ENCODE peak calls at places on chromosomes 4 and X, in four cellular contexts. Z is HAP-1; L is stimulated activated CD4-positive, alpha-beta T cell treated with anti-CD3 and anti-CD28 coated beads, Interleukin-15, amount 100 ng/mL, for 1 hour; O is neuronal stem cell. S is an unnamed sample.

GRCh38 chr4:142752331-142752830 is 93.7 kb downstream of the INPP4B start:
- DNase-seq in O (no peak), Z (no peak), L (no peak), S (no peak)

GRCh38 chrX:40628506-40628905 is 5.3 kb downstream of the MPC1L start:
- DNase-seq in Z (no peak), L (no peak), O (no peak), S (no peak)

GRCh38 chr4:129095811-129096454 is at the start of gene C4orf33:
- DNase-seq in L (peak; percentile 51), O (peak; percentile 57), Z (peak; percentile 68), S (no peak)

GRCh38 chr4:152106781-152107321 is 346.0 kb upstream of the GATB start:
- DNase-seq in L (no peak), O (no peak), Z (no peak), S (no peak)

GRCh38 chr4:111269439-111269838 is 646.6 kb upstream of the PITX2 start:
- DNase-seq in O (no peak), Z (no peak), L (no peak), S (no peak)

GRCh38 chr4:72340803-72341431 is 228.1 kb downstream of the ADAMTS3 start:
- DNase-seq in Z (no peak), L (no peak), O (no peak), S (no peak)

GRCh38 chrX:95063554-95063953 is 1389.5 kb downstream of the FAM133A start:
- DNase-seq in Z (no peak), L (no peak), O (no peak), S (no peak)

GRCh38 chrX:105483011-105483410 is 262.5 kb upstream of the TEX13A start:
- DNase-seq in Z (no peak), O (no peak), L (no peak), S (no peak)

GRCh38 chr4:117467404-117467803 is 382.0 kb upstream of the TRAM1L1 start:
- DNase-seq in Z (no peak), O (no peak), L (no peak), S (no peak)

GRCh38 chr4:2281575-2282343 is 19.9 kb upstream of the MXD4 start:
- DNase-seq in Z (no peak), O (no peak), L (peak; percentile 69), S (no peak)

GRCh38 chrX:49879656-49880277 is 483 bp downstream of the USP27X start:
- DNase-seq in L (no peak), O (no peak), Z (peak; percentile 9), S (no peak)

GRCh38 chr4:186621959-186622553 is 66.7 kb upstream of the MTNR1A start:
- DNase-seq in O (no peak), L (no peak), Z (no peak), S (no peak)

GRCh38 chr4:5785806-5786680 is 75.0 kb downstream of the EVC start:
- DNase-seq in O (no peak), Z (no peak), L (no peak), S (no peak)

GRCh38 chr4:110135523-110135922 is 62.9 kb downstream of the ELOVL6 start:
- DNase-seq in O (no peak), L (no peak), Z (no peak), S (no peak)

GRCh38 chrX:41664307-41665299 is 24.2 kb upstream of the GPR34 start:
- DNase-seq in O (no peak), Z (no peak), L (no peak), S (no peak)

GRCh38 chrX:119573840-119574393 is 446 bp upstream of the UBE2A start:
- DNase-seq in O (no peak), Z (peak; percentile 77), L (no peak), S (no peak)

GRCh38 chrX:40098264-40099045 is 697 bp upstream of the BCOR start:
- DNase-seq in Z (peak; percentile 71), O (no peak), L (no peak), S (no peak)

GRCh38 chr4:101356928-101357327 is 9.6 kb upstream of the PPP3CA start:
- DNase-seq in Z (no peak), O (no peak), L (no peak), S (no peak)

GRCh38 chr4:143381171-143382118 is 44.8 kb downstream of the GAB1 start:
- DNase-seq in Z (peak; percentile 84), L (no peak), O (no peak), S (no peak)

GRCh38 chr4:2843909-2844584 is 403 bp downstream of the ADD1 start:
- DNase-seq in O (peak; percentile 49), L (no peak), Z (no peak), S (no peak)

GRCh38 chr4:3442959-3443749 is 1.4 kb downstream of the HGFAC start:
- DNase-seq in Z (peak; percentile 5), L (peak; percentile 31), O (peak; percentile 50), S (peak; percentile 25)

GRCh38 chr4:138405439-138405838 is 163.3 kb upstream of the SLC7A11 start:
- DNase-seq in O (no peak), L (no peak), Z (no peak), S (no peak)

GRCh38 chr4:185573651-185574199 is 38.4 kb upstream of the PDLIM3 start:
- DNase-seq in Z (no peak), L (no peak), O (no peak), S (peak; percentile 54)

GRCh38 chr4:145230726-145231125 is 50.3 kb upstream of the OTUD4 start:
- DNase-seq in L (no peak), O (no peak), Z (no peak), S (no peak)

GRCh38 chr4:118753096-118753495 is 67.9 kb downstream of the METTL14 start:
- DNase-seq in L (no peak), O (no peak), Z (no peak), S (no peak)

GRCh38 chr4:38943355-38943754 is 75.7 kb downstream of the FAM114A1 start:
- DNase-seq in L (no peak), Z (no peak), O (no peak), S (no peak)

GRCh38 chrX:78327370-78328048 is at the start of gene CYSLTR1:
- DNase-seq in Z (peak; percentile 63), L (no peak), O (no peak), S (no peak)

GRCh38 chrX:63784346-63784901 is 590 bp downstream of the ARHGEF9 start:
- DNase-seq in O (no peak), L (no peak), Z (no peak), S (no peak)

GRCh38 chr4:106529348-106530033 is 160.9 kb upstream of the GIMD1 start:
- DNase-seq in Z (no peak), O (no peak), L (no peak), S (no peak)

GRCh38 chr4:38386654-38387188 is 277.3 kb upstream of the KLF3 start:
- DNase-seq in L (no peak), O (no peak), Z (no peak), S (no peak)

GRCh38 chrX:13078739-13079444 is 34.5 kb upstream of the FAM9C start:
- DNase-seq in O (no peak), L (no peak), Z (no peak), S (no peak)

GRCh38 chr4:16418814-16419213 is 192.5 kb upstream of the TAPT1 start:
- DNase-seq in L (no peak), Z (no peak), O (no peak), S (no peak)

GRCh38 chr4:67634741-67635140 is 66.2 kb downstream of the UBA6 start:
- DNase-seq in O (no peak), Z (no peak), L (no peak), S (no peak)

S was measured in NT2/D1.